ENCODE peak calls at places on chromosomes 4 and X, in eight cellular contexts. One of them, this sample, is unnamed.

GRCh38 chr4:114512595-114513295 is 85.9 kb upstream of the UGT8 start:
- DNase-seq in central memory CD8-positive, alpha-beta T cell: no peak
- DNase-seq in HuH-7.5: no peak
- DNase-seq in NCI-H345: no peak
- DNase-seq in GDM1: no peak
- DNase-seq in ELR: peak; percentile 27
- DNase-seq in heart left ventricle: no peak
- DNase-seq in H54: no peak
- DNase-seq in this sample: no peak

GRCh38 chr4:48017108-48017527 is 546 bp downstream of the NIPAL1 start:
- DNase-seq in heart left ventricle: peak; percentile 59
- DNase-seq in ELR: peak; percentile 89
- DNase-seq in NCI-H345: peak; percentile 54
- DNase-seq in GDM1: no peak
- DNase-seq in central memory CD8-positive, alpha-beta T cell: no peak
- DNase-seq in HuH-7.5: peak; percentile 27
- DNase-seq in H54: peak; percentile 7
- DNase-seq in this sample: peak; percentile 12

GRCh38 chrX:113929004-113929403 is 654.9 kb upstream of the HTR2C start:
- DNase-seq in H54: peak; percentile 5
- DNase-seq in central memory CD8-positive, alpha-beta T cell: no peak
- DNase-seq in NCI-H345: no peak
- DNase-seq in HuH-7.5: no peak
- DNase-seq in heart left ventricle: no peak
- DNase-seq in ELR: peak; percentile 20
- DNase-seq in GDM1: peak; percentile 5
- DNase-seq in this sample: peak; percentile 1

GRCh38 chr4:107823870-107824366 is 814 bp upstream of the SGMS2 start:
- DNase-seq in heart left ventricle: no peak
- DNase-seq in HuH-7.5: peak; percentile 15
- DNase-seq in H54: no peak
- DNase-seq in ELR: no peak
- DNase-seq in central memory CD8-positive, alpha-beta T cell: no peak
- DNase-seq in GDM1: no peak
- DNase-seq in NCI-H345: no peak
- DNase-seq in this sample: no peak

GRCh38 chrX:46573896-46574336 is 351 bp downstream of the CHST7 start:
- DNase-seq in ELR: peak; percentile 71
- DNase-seq in central memory CD8-positive, alpha-beta T cell: peak; percentile 33
- DNase-seq in NCI-H345: peak; percentile 65
- DNase-seq in HuH-7.5: peak; percentile 60
- DNase-seq in heart left ventricle: peak; percentile 48
- DNase-seq in GDM1: no peak
- DNase-seq in H54: no peak
- DNase-seq in this sample: peak; percentile 27

GRCh38 chrX:148774276-148774675 is 273.9 kb downstream of the AFF2 start:
- DNase-seq in central memory CD8-positive, alpha-beta T cell: no peak
- DNase-seq in GDM1: no peak
- DNase-seq in H54: no peak
- DNase-seq in HuH-7.5: no peak
- DNase-seq in NCI-H345: no peak
- DNase-seq in ELR: no peak
- DNase-seq in heart left ventricle: no peak
- DNase-seq in this sample: no peak

GRCh38 chr4:142452132-142452855 is 393.8 kb downstream of the INPP4B start:
- DNase-seq in NCI-H345: no peak
- DNase-seq in H54: no peak
- DNase-seq in HuH-7.5: no peak
- DNase-seq in ELR: peak; percentile 58
- DNase-seq in central memory CD8-positive, alpha-beta T cell: no peak
- DNase-seq in heart left ventricle: no peak
- DNase-seq in GDM1: no peak
- DNase-seq in this sample: no peak

GRCh38 chrX:2552621-2553297 is 52.0 kb upstream of the DHRSX start:
- DNase-seq in H54: no peak
- DNase-seq in NCI-H345: no peak
- DNase-seq in central memory CD8-positive, alpha-beta T cell: no peak
- DNase-seq in heart left ventricle: no peak
- DNase-seq in ELR: peak; percentile 24
- DNase-seq in HuH-7.5: no peak
- DNase-seq in GDM1: no peak
- DNase-seq in this sample: no peak

GRCh38 chrX:54494970-54495813 is 842 bp downstream of the FGD1 start:
- DNase-seq in H54: no peak
- DNase-seq in heart left ventricle: no peak
- DNase-seq in GDM1: no peak
- DNase-seq in ELR: peak; percentile 52
- DNase-seq in central memory CD8-positive, alpha-beta T cell: no peak
- DNase-seq in HuH-7.5: no peak
- DNase-seq in NCI-H345: no peak
- DNase-seq in this sample: peak; percentile 11

GRCh38 chrX:135509885-135510284 is 10.6 kb upstream of the INTS6L start:
- DNase-seq in NCI-H345: no peak
- DNase-seq in HuH-7.5: no peak
- DNase-seq in GDM1: no peak
- DNase-seq in heart left ventricle: no peak
- DNase-seq in H54: no peak
- DNase-seq in ELR: no peak
- DNase-seq in central memory CD8-positive, alpha-beta T cell: no peak
- DNase-seq in this sample: no peak

GRCh38 chr4:121189811-121190210 is 25.7 kb upstream of the TNIP3 start:
- DNase-seq in heart left ventricle: no peak
- DNase-seq in HuH-7.5: no peak
- DNase-seq in H54: no peak
- DNase-seq in ELR: no peak
- DNase-seq in NCI-H345: no peak
- DNase-seq in central memory CD8-positive, alpha-beta T cell: no peak
- DNase-seq in GDM1: no peak
- DNase-seq in this sample: no peak

GRCh38 chr4:148192526-148192925 is 249.7 kb downstream of the NR3C2 start:
- DNase-seq in ELR: no peak
- DNase-seq in HuH-7.5: no peak
- DNase-seq in NCI-H345: no peak
- DNase-seq in GDM1: no peak
- DNase-seq in heart left ventricle: no peak
- DNase-seq in central memory CD8-positive, alpha-beta T cell: no peak
- DNase-seq in H54: no peak
- DNase-seq in this sample: no peak

GRCh38 chr4:173024203-173024602 is 144.4 kb upstream of the GALNT7 start:
- DNase-seq in NCI-H345: no peak
- DNase-seq in H54: no peak
- DNase-seq in GDM1: no peak
- DNase-seq in HuH-7.5: no peak
- DNase-seq in central memory CD8-positive, alpha-beta T cell: no peak
- DNase-seq in ELR: no peak
- DNase-seq in heart left ventricle: no peak
- DNase-seq in this sample: no peak

GRCh38 chr4:40403079-40403478 is 67.9 kb downstream of the CHRNA9 start:
- DNase-seq in heart left ventricle: no peak
- DNase-seq in ELR: no peak
- DNase-seq in HuH-7.5: no peak
- DNase-seq in NCI-H345: no peak
- DNase-seq in central memory CD8-positive, alpha-beta T cell: no peak
- DNase-seq in GDM1: no peak
- DNase-seq in H54: no peak
- DNase-seq in this sample: no peak